ENCODE peak calls at places on chromosomes 6 and 20, in nine cellular contexts. One of them, this sample, is unnamed.
A peak's percentile ranks its signal among the peaks of the same experiment; 100 is the strongest.

GRCh38 chr6:56416247-56416646 is 168.9 kb upstream of the COL21A1 start:
- DNase-seq in A549: no peak
- DNase-seq in adrenal gland: no peak
- DNase-seq in breast epithelium: no peak
- DNase-seq in transverse colon: no peak
- DNase-seq in PC-9: no peak
- DNase-seq in MM.1S: no peak
- DNase-seq in right lobe of liver: no peak
- DNase-seq in BE2C: no peak
- DNase-seq in this sample: no peak

GRCh38 chr6:129321303-129321702 is 388.7 kb downstream of the ARHGAP18 start:
- DNase-seq in A549: no peak
- DNase-seq in BE2C: no peak
- DNase-seq in MM.1S: no peak
- DNase-seq in transverse colon: no peak
- DNase-seq in breast epithelium: no peak
- DNase-seq in PC-9: no peak
- DNase-seq in right lobe of liver: no peak
- DNase-seq in adrenal gland: no peak
- DNase-seq in this sample: no peak

GRCh38 chr6:42113929-42114636 is 28.3 kb downstream of the C6orf132 start:
- DNase-seq in A549: no peak
- DNase-seq in right lobe of liver: no peak
- DNase-seq in MM.1S: no peak
- DNase-seq in BE2C: no peak
- DNase-seq in adrenal gland: no peak
- DNase-seq in breast epithelium: no peak
- DNase-seq in transverse colon: peak; percentile 54
- DNase-seq in PC-9: no peak
- DNase-seq in this sample: peak; percentile 70

GRCh38 chr20:50694379-50695143 is 3.2 kb upstream of the RIPOR3 start:
- DNase-seq in adrenal gland: no peak
- DNase-seq in BE2C: no peak
- DNase-seq in right lobe of liver: no peak
- DNase-seq in MM.1S: no peak
- DNase-seq in breast epithelium: no peak
- DNase-seq in PC-9: no peak
- DNase-seq in transverse colon: no peak
- DNase-seq in A549: no peak
- DNase-seq in this sample: no peak

GRCh38 chr6:170405311-170405975 is 98.9 kb downstream of the FAM120B start:
- DNase-seq in adrenal gland: no peak
- DNase-seq in A549: no peak
- DNase-seq in transverse colon: no peak
- DNase-seq in right lobe of liver: no peak
- DNase-seq in MM.1S: no peak
- DNase-seq in PC-9: no peak
- DNase-seq in BE2C: no peak
- DNase-seq in breast epithelium: no peak
- DNase-seq in this sample: no peak

GRCh38 chr6:127051571-127052260 is 66.8 kb upstream of the RSPO3 start:
- DNase-seq in PC-9: no peak
- DNase-seq in BE2C: no peak
- DNase-seq in MM.1S: no peak
- DNase-seq in A549: no peak
- DNase-seq in right lobe of liver: no peak
- DNase-seq in adrenal gland: no peak
- DNase-seq in breast epithelium: no peak
- DNase-seq in transverse colon: no peak
- DNase-seq in this sample: no peak

GRCh38 chr6:168703970-168704369 is 263.0 kb downstream of the SMOC2 start:
- DNase-seq in transverse colon: no peak
- DNase-seq in breast epithelium: no peak
- DNase-seq in A549: no peak
- DNase-seq in MM.1S: no peak
- DNase-seq in adrenal gland: no peak
- DNase-seq in PC-9: no peak
- DNase-seq in BE2C: no peak
- DNase-seq in right lobe of liver: no peak
- DNase-seq in this sample: no peak

GRCh38 chr20:2051920-2052319 is 49.7 kb upstream of the STK35 start:
- DNase-seq in BE2C: no peak
- DNase-seq in MM.1S: no peak
- DNase-seq in right lobe of liver: no peak
- DNase-seq in A549: no peak
- DNase-seq in transverse colon: no peak
- DNase-seq in adrenal gland: no peak
- DNase-seq in PC-9: no peak
- DNase-seq in breast epithelium: no peak
- DNase-seq in this sample: no peak

GRCh38 chr20:33392016-33392415 is 9.3 kb downstream of the CDK5RAP1 start:
- DNase-seq in adrenal gland: no peak
- DNase-seq in A549: no peak
- DNase-seq in MM.1S: no peak
- DNase-seq in breast epithelium: no peak
- DNase-seq in BE2C: no peak
- DNase-seq in PC-9: no peak
- DNase-seq in transverse colon: no peak
- DNase-seq in right lobe of liver: no peak
- DNase-seq in this sample: no peak

GRCh38 chr6:26057899-26058298 is 29.3 kb upstream of the HFE start:
- DNase-seq in BE2C: no peak
- DNase-seq in transverse colon: no peak
- DNase-seq in MM.1S: no peak
- DNase-seq in A549: no peak
- DNase-seq in adrenal gland: no peak
- DNase-seq in breast epithelium: no peak
- DNase-seq in PC-9: no peak
- DNase-seq in right lobe of liver: no peak
- DNase-seq in this sample: no peak

GRCh38 chr6:155690820-155691219 is 235.2 kb upstream of the NOX3 start:
- DNase-seq in breast epithelium: no peak
- DNase-seq in BE2C: no peak
- DNase-seq in transverse colon: no peak
- DNase-seq in A549: no peak
- DNase-seq in PC-9: no peak
- DNase-seq in MM.1S: no peak
- DNase-seq in right lobe of liver: no peak
- DNase-seq in adrenal gland: no peak
- DNase-seq in this sample: no peak

GRCh38 chr6:35449287-35449881 is 2.8 kb upstream of the FANCE start:
- DNase-seq in A549: peak; percentile 79
- DNase-seq in BE2C: peak; percentile 33
- DNase-seq in transverse colon: no peak
- DNase-seq in PC-9: peak; percentile 22
- DNase-seq in adrenal gland: peak; percentile 43
- DNase-seq in breast epithelium: no peak
- DNase-seq in MM.1S: peak; percentile 82
- DNase-seq in right lobe of liver: no peak
- DNase-seq in this sample: no peak

GRCh38 chr20:51554538-51555165 is 12.1 kb upstream of the NFATC2 start:
- DNase-seq in PC-9: no peak
- DNase-seq in BE2C: no peak
- DNase-seq in breast epithelium: no peak
- DNase-seq in MM.1S: no peak
- DNase-seq in A549: no peak
- DNase-seq in adrenal gland: no peak
- DNase-seq in transverse colon: no peak
- DNase-seq in right lobe of liver: no peak
- DNase-seq in this sample: no peak

GRCh38 chr6:167697316-167697715 is 129.4 kb upstream of the AFDN start:
- DNase-seq in PC-9: no peak
- DNase-seq in BE2C: peak; percentile 70
- DNase-seq in MM.1S: no peak
- DNase-seq in right lobe of liver: no peak
- DNase-seq in A549: no peak
- DNase-seq in breast epithelium: no peak
- DNase-seq in transverse colon: no peak
- DNase-seq in adrenal gland: no peak
- DNase-seq in this sample: no peak

GRCh38 chr6:4797590-4797989 is 21.4 kb downstream of the CDYL start:
- DNase-seq in right lobe of liver: no peak
- DNase-seq in A549: no peak
- DNase-seq in PC-9: no peak
- DNase-seq in MM.1S: no peak
- DNase-seq in BE2C: no peak
- DNase-seq in adrenal gland: no peak
- DNase-seq in breast epithelium: no peak
- DNase-seq in transverse colon: no peak
- DNase-seq in this sample: no peak

GRCh38 chr20:43961116-43961515 is 46.5 kb downstream of the TOX2 start:
- DNase-seq in PC-9: no peak
- DNase-seq in BE2C: no peak
- DNase-seq in adrenal gland: no peak
- DNase-seq in A549: no peak
- DNase-seq in MM.1S: no peak
- DNase-seq in transverse colon: no peak
- DNase-seq in right lobe of liver: no peak
- DNase-seq in breast epithelium: no peak
- DNase-seq in this sample: no peak

GRCh38 chr20:43960231-43960630 is 45.6 kb downstream of the TOX2 start:
- DNase-seq in A549: no peak
- DNase-seq in transverse colon: no peak
- DNase-seq in MM.1S: no peak
- DNase-seq in PC-9: no peak
- DNase-seq in breast epithelium: no peak
- DNase-seq in right lobe of liver: no peak
- DNase-seq in BE2C: no peak
- DNase-seq in adrenal gland: no peak
- DNase-seq in this sample: no peak

GRCh38 chr20:43959079-43959919 is 44.6 kb downstream of the TOX2 start:
- DNase-seq in transverse colon: peak; percentile 20
- DNase-seq in BE2C: no peak
- DNase-seq in adrenal gland: no peak
- DNase-seq in PC-9: no peak
- DNase-seq in breast epithelium: no peak
- DNase-seq in A549: no peak
- DNase-seq in MM.1S: no peak
- DNase-seq in right lobe of liver: peak; percentile 80
- DNase-seq in this sample: no peak

GRCh38 chr20:43958626-43959025 is 44.0 kb downstream of the TOX2 start:
- DNase-seq in A549: no peak
- DNase-seq in adrenal gland: no peak
- DNase-seq in breast epithelium: no peak
- DNase-seq in transverse colon: no peak
- DNase-seq in BE2C: no peak
- DNase-seq in PC-9: no peak
- DNase-seq in right lobe of liver: no peak
- DNase-seq in MM.1S: no peak
- DNase-seq in this sample: no peak

DNA sequence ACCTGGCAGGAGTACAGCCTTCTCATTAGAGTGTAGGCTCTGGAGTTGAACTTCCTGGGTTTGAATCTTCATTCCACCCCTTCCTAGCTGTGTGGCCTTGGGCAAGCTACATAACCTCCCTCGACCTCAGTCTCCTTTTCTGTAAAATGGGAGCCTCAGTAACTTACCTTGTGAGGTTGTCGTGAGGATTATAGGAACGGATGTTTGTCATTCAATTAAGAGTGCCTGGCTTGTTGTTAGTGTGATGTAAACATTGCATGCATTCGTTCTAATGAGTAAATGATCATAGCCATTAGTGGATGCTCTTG is 45.2 kb downstream of the TOX2 start:
- DNase-seq in adrenal gland: no peak
- DNase-seq in BE2C: no peak
- DNase-seq in transverse colon: no peak
- DNase-seq in MM.1S: no peak
- DNase-seq in A549: no peak
- DNase-seq in breast epithelium: no peak
- DNase-seq in right lobe of liver: no peak
- DNase-seq in PC-9: no peak
- DNase-seq in this sample: no peak
- H3K4me1 ChIP-seq in adrenal gland: peaks cover 21% of the 10 kb centered on the region
- H3K4me1 ChIP-seq in BE2C: no peaks in the 10 kb centered on the region
- H3K4me1 ChIP-seq in transverse colon: peaks cover 20% of the 10 kb centered on the region
- H3K4me1 ChIP-seq in MM.1S: peaks cover 64% of the 10 kb centered on the region
- H3K4me1 ChIP-seq in A549: peaks cover 58% of the 10 kb centered on the region
- H3K4me1 ChIP-seq in breast epithelium: no peaks in the 10 kb centered on the region
- H3K4me1 ChIP-seq in right lobe of liver: peaks cover 65% of the 10 kb centered on the region
- H3K4me1 ChIP-seq in PC-9: peaks cover 38% of the 10 kb centered on the region
- H3K4me1 ChIP-seq in this sample: no peaks in the 10 kb centered on the region

GRCh38 chr20:48350291-48350988 is 477.4 kb downstream of the PREX1 start:
- DNase-seq in BE2C: peak; percentile 48
- DNase-seq in right lobe of liver: no peak
- DNase-seq in transverse colon: no peak
- DNase-seq in PC-9: no peak
- DNase-seq in A549: no peak
- DNase-seq in adrenal gland: no peak
- DNase-seq in breast epithelium: no peak
- DNase-seq in MM.1S: no peak
- DNase-seq in this sample: no peak
- TF ChIP-seq CTCF in BE2C: peak; percentile 59
- TF ChIP-seq CTCF in right lobe of liver: peak; percentile 10
- TF ChIP-seq CTCF in transverse colon: no peak
- TF ChIP-seq CTCF in PC-9: peak; percentile 37
- TF ChIP-seq CTCF in A549: peak; percentile 17
- TF ChIP-seq CTCF in adrenal gland: no peak
- TF ChIP-seq CTCF in breast epithelium: no peak
- TF ChIP-seq CTCF in MM.1S: peak; percentile 36
- TF ChIP-seq CTCF in this sample: peak; percentile 13

DNA sequence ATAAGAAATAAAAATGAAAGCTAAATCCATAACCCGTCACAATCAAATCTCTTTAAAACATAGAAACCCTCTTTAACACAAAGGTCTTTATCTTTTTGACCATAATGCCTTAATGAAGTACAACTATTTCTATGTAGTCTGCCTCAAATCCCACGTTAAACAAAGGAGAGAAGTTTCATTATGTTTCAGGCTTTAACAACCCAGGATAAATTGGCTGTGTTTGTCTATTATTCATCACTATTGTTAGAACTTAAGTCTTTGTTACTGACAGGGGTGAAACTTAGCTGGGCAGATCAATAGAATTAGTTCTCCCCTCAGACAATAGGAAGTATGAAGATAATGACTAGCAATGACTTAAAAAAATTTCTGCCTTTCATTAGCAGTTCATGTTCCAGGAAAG is 10.1 kb upstream of the METTL24 start:
- DNase-seq in breast epithelium: no peak
- DNase-seq in MM.1S: no peak
- DNase-seq in BE2C: no peak
- DNase-seq in right lobe of liver: no peak
- DNase-seq in adrenal gland: no peak
- DNase-seq in A549: no peak
- DNase-seq in PC-9: no peak
- DNase-seq in transverse colon: no peak
- DNase-seq in this sample: no peak
- H3K4me3 ChIP-seq in breast epithelium: no peak overlapping the region
- H3K4me3 ChIP-seq in MM.1S: no peak overlapping the region
- H3K4me3 ChIP-seq in BE2C: no peak overlapping the region
- H3K4me3 ChIP-seq in right lobe of liver: no peak overlapping the region
- H3K4me3 ChIP-seq in adrenal gland: no peak overlapping the region
- H3K4me3 ChIP-seq in A549: no peak overlapping the region
- H3K4me3 ChIP-seq in PC-9: no peak overlapping the region
- H3K4me3 ChIP-seq in transverse colon: no peak overlapping the region
- H3K4me3 ChIP-seq in this sample: no peak overlapping the region

DNA sequence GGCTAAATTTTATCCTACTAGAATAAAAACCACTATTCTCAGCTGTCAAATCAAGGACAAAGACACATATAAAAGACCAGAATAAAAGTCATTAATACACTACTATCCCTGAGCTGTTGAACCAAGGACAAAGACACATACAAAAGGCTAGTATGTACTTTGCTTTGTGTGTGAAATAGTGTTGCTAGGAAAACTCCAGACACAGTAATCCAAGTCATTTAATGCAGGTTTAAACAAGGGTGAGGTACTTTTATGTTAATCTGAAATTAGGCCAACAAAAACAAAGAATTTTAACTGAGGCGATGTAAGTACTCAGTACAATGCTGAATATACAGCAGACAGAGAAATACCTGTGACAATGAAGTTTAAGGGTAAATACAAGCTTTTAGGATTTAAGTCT is 18.9 kb downstream of the GCLC start:
- DNase-seq in MM.1S: no peak
- DNase-seq in BE2C: no peak
- DNase-seq in breast epithelium: no peak
- DNase-seq in adrenal gland: no peak
- DNase-seq in right lobe of liver: no peak
- DNase-seq in A549: no peak
- DNase-seq in transverse colon: no peak
- DNase-seq in PC-9: no peak
- DNase-seq in this sample: no peak
- H3K4me1 ChIP-seq in MM.1S: no peaks in the 10 kb centered on the region
- H3K4me1 ChIP-seq in BE2C: no peaks in the 10 kb centered on the region
- H3K4me1 ChIP-seq in breast epithelium: no peaks in the 10 kb centered on the region
- H3K4me1 ChIP-seq in adrenal gland: peaks cover 16% of the 10 kb centered on the region
- H3K4me1 ChIP-seq in right lobe of liver: peaks cover 68% of the 10 kb centered on the region
- H3K4me1 ChIP-seq in A549: peaks cover 91% of the 10 kb centered on the region
- H3K4me1 ChIP-seq in transverse colon: peaks cover 31% of the 10 kb centered on the region
- H3K4me1 ChIP-seq in PC-9: peaks cover 36% of the 10 kb centered on the region
- H3K4me1 ChIP-seq in this sample: peaks cover 8% of the 10 kb centered on the region

This sample was measured in colonic mucosa.